ENCODE peak calls at places on chromosomes 7 and 10, in ten cellular contexts. One of them, this sample, is unnamed. For H3K27me3, the result is how much of the 10 kb centered on the place peaks cover.

GRCh38 chr10:53403688-53404087 is 631.1 kb upstream of the MBL2 start:
- DNase-seq in heart right ventricle: peak
- DNase-seq in testis: peak
- DNase-seq in lower lobe of right lung: peak
- DNase-seq in prostate gland: peak
- DNase-seq in sigmoid colon: peak
- DNase-seq in GM23248: no peak
- DNase-seq in CD4-positive, alpha-beta memory T cell: no peak
- DNase-seq in BE2C: peak
- DNase-seq in AG04450: no peak
- DNase-seq in this sample: peak

GRCh38 chr10:100890696-100891271 is 22.0 kb upstream of the SLF2 start:
- DNase-seq in heart right ventricle: no peak
- DNase-seq in testis: no peak
- DNase-seq in lower lobe of right lung: no peak
- DNase-seq in prostate gland: no peak
- DNase-seq in sigmoid colon: no peak
- DNase-seq in GM23248: peak
- DNase-seq in CD4-positive, alpha-beta memory T cell: no peak
- DNase-seq in BE2C: no peak
- DNase-seq in AG04450: peak
- DNase-seq in this sample: no peak

GRCh38 chr10:120477006-120477722 is 20.1 kb downstream of the PLPP4 start:
- DNase-seq in heart right ventricle: no peak
- DNase-seq in testis: no peak
- DNase-seq in lower lobe of right lung: no peak
- DNase-seq in prostate gland: no peak
- DNase-seq in sigmoid colon: no peak
- DNase-seq in GM23248: peak
- DNase-seq in CD4-positive, alpha-beta memory T cell: no peak
- DNase-seq in BE2C: no peak
- DNase-seq in AG04450: no peak
- DNase-seq in this sample: no peak

GRCh38 chr7:4634166-4634565 is 47.9 kb upstream of the FOXK1 start:
- DNase-seq in heart right ventricle: no peak
- DNase-seq in testis: no peak
- DNase-seq in lower lobe of right lung: no peak
- DNase-seq in prostate gland: no peak
- DNase-seq in sigmoid colon: no peak
- DNase-seq in GM23248: peak
- DNase-seq in CD4-positive, alpha-beta memory T cell: no peak
- DNase-seq in BE2C: no peak
- DNase-seq in AG04450: no peak
- DNase-seq in this sample: no peak

GRCh38 chr7:17943006-17943405 is 2.7 kb upstream of the SNX13 start:
- DNase-seq in heart right ventricle: no peak
- DNase-seq in testis: no peak
- DNase-seq in lower lobe of right lung: no peak
- DNase-seq in prostate gland: no peak
- DNase-seq in sigmoid colon: no peak
- DNase-seq in GM23248: no peak
- DNase-seq in CD4-positive, alpha-beta memory T cell: no peak
- DNase-seq in BE2C: no peak
- DNase-seq in AG04450: no peak
- DNase-seq in this sample: no peak

GRCh38 chr10:2964632-2965296 is 102.6 kb upstream of the PFKP start:
- DNase-seq in heart right ventricle: no peak
- DNase-seq in testis: no peak
- DNase-seq in lower lobe of right lung: no peak
- DNase-seq in prostate gland: no peak
- DNase-seq in sigmoid colon: no peak
- DNase-seq in GM23248: no peak
- DNase-seq in CD4-positive, alpha-beta memory T cell: no peak
- DNase-seq in BE2C: no peak
- DNase-seq in AG04450: no peak
- DNase-seq in this sample: no peak

GRCh38 chr7:33706666-33707194 is 198.6 kb upstream of the BMPER start:
- DNase-seq in heart right ventricle: no peak
- DNase-seq in testis: no peak
- DNase-seq in lower lobe of right lung: no peak
- DNase-seq in prostate gland: no peak
- DNase-seq in sigmoid colon: no peak
- DNase-seq in GM23248: no peak
- DNase-seq in CD4-positive, alpha-beta memory T cell: no peak
- DNase-seq in BE2C: no peak
- DNase-seq in AG04450: no peak
- DNase-seq in this sample: no peak

GRCh38 chr7:82598958-82599357 is 155.4 kb upstream of the CACNA2D1 start:
- DNase-seq in heart right ventricle: no peak
- DNase-seq in testis: no peak
- DNase-seq in lower lobe of right lung: no peak
- DNase-seq in prostate gland: no peak
- DNase-seq in sigmoid colon: no peak
- DNase-seq in GM23248: peak
- DNase-seq in CD4-positive, alpha-beta memory T cell: no peak
- DNase-seq in BE2C: no peak
- DNase-seq in AG04450: peak
- DNase-seq in this sample: no peak

GRCh38 chr7:17781491-17782215 is 158.6 kb downstream of the SNX13 start:
- DNase-seq in heart right ventricle: no peak
- DNase-seq in testis: no peak
- DNase-seq in lower lobe of right lung: no peak
- DNase-seq in prostate gland: no peak
- DNase-seq in sigmoid colon: no peak
- DNase-seq in GM23248: peak
- DNase-seq in CD4-positive, alpha-beta memory T cell: no peak
- DNase-seq in BE2C: no peak
- DNase-seq in AG04450: peak
- DNase-seq in this sample: no peak

GRCh38 chr7:29099896-29100847 is 46.2 kb downstream of the CPVL start:
- DNase-seq in heart right ventricle: no peak
- DNase-seq in testis: no peak
- DNase-seq in lower lobe of right lung: no peak
- DNase-seq in prostate gland: peak
- DNase-seq in sigmoid colon: no peak
- DNase-seq in GM23248: no peak
- DNase-seq in CD4-positive, alpha-beta memory T cell: no peak
- DNase-seq in BE2C: no peak
- DNase-seq in AG04450: no peak
- DNase-seq in this sample: peak

GRCh38 chr7:82234457-82235049 is 209.0 kb downstream of the CACNA2D1 start:
- DNase-seq in heart right ventricle: no peak
- DNase-seq in testis: no peak
- DNase-seq in lower lobe of right lung: no peak
- DNase-seq in prostate gland: peak
- DNase-seq in sigmoid colon: no peak
- DNase-seq in GM23248: peak
- DNase-seq in CD4-positive, alpha-beta memory T cell: no peak
- DNase-seq in BE2C: no peak
- DNase-seq in AG04450: peak
- DNase-seq in this sample: no peak

GRCh38 chr10:26890956-26891355 is 30.2 kb upstream of the ABI1 start:
- DNase-seq in heart right ventricle: no peak
- DNase-seq in testis: peak
- DNase-seq in lower lobe of right lung: no peak
- DNase-seq in prostate gland: peak
- DNase-seq in sigmoid colon: no peak
- DNase-seq in GM23248: peak
- DNase-seq in CD4-positive, alpha-beta memory T cell: peak
- DNase-seq in BE2C: peak
- DNase-seq in AG04450: peak
- DNase-seq in this sample: no peak

DNA sequence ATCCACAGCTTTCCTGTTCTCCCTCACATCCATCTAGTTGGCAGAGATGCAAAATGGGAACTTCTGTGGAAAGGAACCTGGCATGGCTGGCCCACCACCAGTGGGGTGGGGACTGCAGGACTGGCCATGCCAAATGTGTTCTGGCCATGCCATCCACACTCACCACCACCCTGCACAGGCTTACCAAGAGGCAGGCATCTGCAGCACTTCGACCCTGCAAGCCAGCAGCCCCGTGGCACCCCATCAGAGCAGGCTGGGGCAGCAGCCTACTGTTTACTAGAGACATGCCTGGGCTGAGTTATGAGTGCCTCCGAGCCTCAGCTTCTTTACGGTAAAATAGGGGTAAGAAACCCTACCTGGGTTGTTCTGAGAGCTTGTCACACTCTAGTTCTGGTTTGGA is 313.1 kb downstream of the PLXNA4 start:
- DNase-seq in heart right ventricle: no peak
- DNase-seq in testis: no peak
- DNase-seq in lower lobe of right lung: no peak
- DNase-seq in prostate gland: no peak
- DNase-seq in sigmoid colon: no peak
- DNase-seq in GM23248: no peak
- DNase-seq in CD4-positive, alpha-beta memory T cell: no peak
- DNase-seq in BE2C: no peak
- DNase-seq in AG04450: no peak
- DNase-seq in this sample: no peak
- H3K27me3 ChIP-seq in heart right ventricle: under half
- H3K27me3 ChIP-seq in testis: under half
- H3K27me3 ChIP-seq in lower lobe of right lung: under half
- H3K27me3 ChIP-seq in prostate gland: under half
- H3K27me3 ChIP-seq in sigmoid colon: under half
- H3K27me3 ChIP-seq in GM23248: under half
- H3K27me3 ChIP-seq in CD4-positive, alpha-beta memory T cell: under half
- H3K27me3 ChIP-seq in BE2C: under half
- H3K27me3 ChIP-seq in AG04450: under half
- H3K27me3 ChIP-seq in this sample: under half

DNA sequence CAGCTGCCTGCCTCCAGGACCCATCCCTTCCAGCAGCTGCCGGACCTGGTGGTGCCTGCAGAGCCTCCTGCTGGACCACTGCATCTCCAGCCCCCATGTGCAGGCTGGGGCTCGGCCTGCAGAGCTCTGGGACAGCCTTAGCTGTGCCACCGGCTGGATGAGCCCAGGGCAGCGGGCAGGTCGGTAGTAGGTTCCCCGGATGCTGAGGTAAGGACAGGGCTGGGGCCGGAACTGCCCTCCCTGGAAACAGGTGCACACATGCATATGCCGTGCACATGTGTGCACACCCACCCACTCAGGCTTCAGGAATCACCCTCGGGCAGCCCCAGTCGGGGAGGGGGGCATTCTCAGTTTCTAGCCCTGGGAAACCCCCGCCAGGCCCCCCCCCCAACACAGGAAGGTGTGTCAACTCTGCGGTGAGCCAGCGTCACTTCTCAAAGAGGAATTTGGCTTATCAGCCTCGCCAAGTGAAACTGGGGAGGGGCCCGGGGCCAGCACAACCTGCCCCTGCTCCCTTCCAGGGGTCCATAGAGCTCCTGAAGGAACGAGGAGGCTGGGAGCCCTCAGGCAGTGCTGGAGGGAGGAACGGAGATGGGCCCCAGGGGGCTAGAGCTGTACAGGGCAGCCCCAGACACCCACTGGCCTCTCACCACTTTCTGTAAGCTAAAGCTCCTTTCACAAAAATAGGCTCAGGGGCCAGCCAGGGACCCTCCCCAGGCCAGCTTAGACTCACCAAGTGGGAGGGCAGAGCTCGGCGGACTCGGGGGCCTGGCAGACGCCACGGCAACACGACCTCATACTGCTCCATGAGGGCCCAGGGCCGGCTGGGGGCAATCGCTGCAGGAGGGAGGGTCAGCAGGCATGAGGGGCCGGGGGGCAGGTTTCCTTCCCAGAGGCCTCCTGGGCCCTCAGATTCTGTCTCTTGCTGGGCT is 1.7 kb downstream of the ADAM8 start:
- DNase-seq in heart right ventricle: no peak
- DNase-seq in testis: no peak
- DNase-seq in lower lobe of right lung: peak
- DNase-seq in prostate gland: no peak
- DNase-seq in sigmoid colon: no peak
- DNase-seq in GM23248: peak
- DNase-seq in CD4-positive, alpha-beta memory T cell: peak
- DNase-seq in BE2C: no peak
- DNase-seq in AG04450: no peak
- DNase-seq in this sample: peak
- H3K4me3 ChIP-seq in heart right ventricle: peak
- H3K4me3 ChIP-seq in testis: no peak
- H3K4me3 ChIP-seq in lower lobe of right lung: peak
- H3K4me3 ChIP-seq in prostate gland: no peak
- H3K4me3 ChIP-seq in sigmoid colon: no peak
- H3K4me3 ChIP-seq in GM23248: no peak
- H3K4me3 ChIP-seq in CD4-positive, alpha-beta memory T cell: peak
- H3K4me3 ChIP-seq in BE2C: no peak
- H3K4me3 ChIP-seq in AG04450: no peak
- H3K4me3 ChIP-seq in this sample: peak

DNA sequence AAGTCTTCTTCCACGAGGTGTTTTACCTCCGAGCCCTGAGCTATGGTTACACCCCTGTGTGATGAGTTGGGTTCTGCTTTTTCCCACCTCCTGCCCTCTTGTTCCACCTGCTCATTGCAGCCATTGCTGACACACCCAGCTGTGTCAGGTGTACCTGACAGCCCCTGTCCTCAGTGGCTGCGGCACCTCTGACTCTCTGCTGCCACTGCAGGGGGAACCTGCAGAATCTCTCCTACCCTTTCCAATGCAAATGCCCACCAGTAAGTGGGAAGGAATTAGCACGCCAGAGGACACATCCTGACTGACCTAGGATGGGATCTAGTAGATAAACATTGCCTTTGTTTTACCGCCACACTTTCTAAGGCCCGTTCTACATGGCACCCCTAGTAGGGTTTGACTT is 600.9 kb upstream of the MKI67 start:
- DNase-seq in heart right ventricle: no peak
- DNase-seq in testis: no peak
- DNase-seq in lower lobe of right lung: no peak
- DNase-seq in prostate gland: no peak
- DNase-seq in sigmoid colon: no peak
- DNase-seq in GM23248: no peak
- DNase-seq in CD4-positive, alpha-beta memory T cell: no peak
- DNase-seq in BE2C: no peak
- DNase-seq in AG04450: no peak
- DNase-seq in this sample: no peak
- H3K27me3 ChIP-seq in heart right ventricle: under half
- H3K27me3 ChIP-seq in testis: under half
- H3K27me3 ChIP-seq in lower lobe of right lung: under half
- H3K27me3 ChIP-seq in prostate gland: under half
- H3K27me3 ChIP-seq in sigmoid colon: under half
- H3K27me3 ChIP-seq in GM23248: under half
- H3K27me3 ChIP-seq in CD4-positive, alpha-beta memory T cell: under half
- H3K27me3 ChIP-seq in BE2C: under half
- H3K27me3 ChIP-seq in AG04450: under half
- H3K27me3 ChIP-seq in this sample: under half

DNA sequence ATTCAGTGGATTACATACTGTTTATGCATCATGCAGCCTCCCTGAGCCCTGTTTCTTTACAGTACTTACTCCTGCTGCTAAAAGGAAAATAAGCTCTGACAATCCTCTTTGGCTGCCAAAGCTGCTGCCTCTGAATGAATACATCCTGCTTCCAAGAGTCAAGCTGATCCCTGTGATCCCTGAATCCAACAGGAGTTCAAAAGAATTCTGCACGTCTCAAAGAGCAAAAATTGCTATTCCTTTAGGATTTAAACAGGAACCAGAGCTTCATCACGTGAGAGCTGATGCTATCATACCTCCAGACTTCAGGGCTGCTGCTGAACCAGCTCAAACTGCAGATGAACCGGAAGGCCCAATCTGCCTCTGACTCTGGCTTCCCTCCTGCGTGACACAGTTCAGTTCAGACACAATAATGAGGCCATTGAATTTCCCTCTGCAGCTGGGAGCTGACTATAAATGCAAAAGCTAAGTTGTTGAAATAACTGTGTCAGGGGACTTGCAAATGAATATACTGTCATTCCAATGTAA is 851.0 kb upstream of the PHF14 start:
- DNase-seq in heart right ventricle: no peak
- DNase-seq in testis: no peak
- DNase-seq in lower lobe of right lung: no peak
- DNase-seq in prostate gland: no peak
- DNase-seq in sigmoid colon: no peak
- DNase-seq in GM23248: no peak
- DNase-seq in CD4-positive, alpha-beta memory T cell: no peak
- DNase-seq in BE2C: peak
- DNase-seq in AG04450: no peak
- DNase-seq in this sample: no peak
- H3K4me3 ChIP-seq in heart right ventricle: no peak
- H3K4me3 ChIP-seq in testis: no peak
- H3K4me3 ChIP-seq in lower lobe of right lung: no peak
- H3K4me3 ChIP-seq in prostate gland: no peak
- H3K4me3 ChIP-seq in sigmoid colon: no peak
- H3K4me3 ChIP-seq in GM23248: no peak
- H3K4me3 ChIP-seq in CD4-positive, alpha-beta memory T cell: no peak
- H3K4me3 ChIP-seq in BE2C: peak
- H3K4me3 ChIP-seq in AG04450: no peak
- H3K4me3 ChIP-seq in this sample: no peak

This sample was measured in right lobe of liver.